ENCODE peak calls at places on chromosomes 4 and X, in eight cellular contexts. M is heart left ventricle, U is left lung, Z is HFF-Myc, T is activated B cell treated with CpG ODN at 0.5 μM for 24 hours, Y is left ventricle myocardium inferior, C is cardiac muscle cell, B is HFFc6. L is an unnamed sample.

GRCh38 chrX:136691028-136691809 is 43.3 kb downstream of the CD40LG start:
- DNase-seq in M (no peak), U (no peak), Z (no peak), T (no peak), Y (no peak), C (no peak), B (no peak), L (no peak)

GRCh38 chr4:22969314-22969896 is 276.7 kb downstream of the GBA3 start:
- DNase-seq in M (no peak), U (no peak), Z (no peak), T (no peak), Y (no peak), C (no peak), B (no peak), L (no peak)

GRCh38 chrX:46333550-46333949 is 211.7 kb downstream of the ZNF674 start:
- DNase-seq in M (no peak), U (no peak), Z (no peak), T (no peak), Y (no peak), C (no peak), B (no peak), L (no peak)

GRCh38 chrX:72060196-72060974 is 71.3 kb downstream of the RTL5 start:
- DNase-seq in M (no peak), U (no peak), Z (no peak), T (no peak), Y (no peak), C (peak), B (no peak), L (no peak)

GRCh38 chr4:95363966-95364365 is 184.8 kb downstream of the UNC5C start:
- DNase-seq in M (no peak), U (no peak), Z (no peak), T (no peak), Y (no peak), C (no peak), B (no peak), L (no peak)

GRCh38 chr4:10002278-10002677 is 19.0 kb downstream of the SLC2A9 start:
- DNase-seq in M (no peak), U (no peak), Z (no peak), T (no peak), Y (no peak), C (no peak), B (no peak), L (no peak)

GRCh38 chr4:61374612-61374920 is 174.4 kb downstream of the ADGRL3 start:
- DNase-seq in M (no peak), U (no peak), Z (no peak), T (no peak), Y (no peak), C (no peak), B (no peak), L (no peak)

GRCh38 chrX:44152867-44153266 is 179.7 kb upstream of the NDP start:
- DNase-seq in M (no peak), U (no peak), Z (no peak), T (no peak), Y (no peak), C (no peak), B (no peak), L (no peak)

GRCh38 chrX:26470946-26471345 is 255.0 kb downstream of the MAGEB5 start:
- DNase-seq in M (no peak), U (no peak), Z (no peak), T (no peak), Y (no peak), C (no peak), B (no peak), L (no peak)

GRCh38 chr4:175339100-175339707 is 421.0 kb downstream of the ADAM29 start:
- DNase-seq in M (no peak), U (no peak), Z (no peak), T (no peak), Y (no peak), C (no peak), B (peak), L (no peak)

GRCh38 chr4:88456757-88457306 is at the start of gene HERC5:
- DNase-seq in M (peak), U (peak), Z (peak), T (peak), Y (peak), C (peak), B (peak), L (peak)

GRCh38 chr4:125316781-125317525 is 2.2 kb downstream of the FAT4 start:
- DNase-seq in M (peak), U (peak), Z (no peak), T (no peak), Y (peak), C (peak), B (peak), L (no peak)

GRCh38 chr4:151485541-151486131 is 76.7 kb downstream of the FHIP1A start:
- DNase-seq in M (no peak), U (no peak), Z (no peak), T (no peak), Y (no peak), C (no peak), B (no peak), L (no peak)

GRCh38 chr4:2813446-2814405 is 20.8 kb downstream of the SH3BP2 start:
- DNase-seq in M (no peak), U (no peak), Z (no peak), T (no peak), Y (no peak), C (no peak), B (no peak), L (no peak)

GRCh38 chrX:145821898-145822567 is 4.4 kb downstream of the SLITRK2 start:
- DNase-seq in M (no peak), U (no peak), Z (no peak), T (no peak), Y (no peak), C (no peak), B (no peak), L (no peak)

DNA sequence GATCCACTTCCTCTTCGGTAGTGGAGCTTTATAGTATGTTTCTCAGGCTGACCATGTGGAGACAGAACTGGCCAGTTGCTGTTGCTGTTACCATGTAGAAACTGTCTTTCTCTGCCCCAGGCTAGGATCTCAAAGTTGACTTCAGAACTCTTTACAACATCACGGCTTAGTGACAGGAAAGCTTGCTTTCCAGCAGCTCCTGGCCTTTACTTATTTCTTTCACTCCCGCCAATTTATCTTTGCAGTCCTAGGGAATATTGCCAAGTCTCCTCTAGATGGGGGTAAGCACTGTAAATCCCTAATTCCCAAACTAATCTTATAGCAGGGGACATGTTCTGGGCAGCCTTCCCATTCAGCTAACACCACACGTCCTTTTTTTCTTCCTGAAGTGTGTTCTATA is 631.6 kb downstream of the SPRY1 start:
- DNase-seq in M (no peak), U (no peak), Z (no peak), T (no peak), Y (no peak), C (no peak), B (no peak), L (no peak)
- TF ChIP-seq CTCF in M (no peak), U (no peak), Z (no peak), T (no peak), Y (no peak), C (no peak), B (no peak), L (no peak)

GRCh38 chr4:161419822-161420221 is 744.0 kb downstream of the FSTL5 start:
- DNase-seq in M (no peak), U (no peak), Z (no peak), T (no peak), Y (no peak), C (no peak), B (no peak), L (peak)
- TF ChIP-seq CTCF in M (no peak), U (no peak), Z (peak), T (no peak), Y (no peak), C (no peak), B (no peak), L (peak)

GRCh38 chr4:164997324-164997723 is 19.9 kb upstream of the TRIM61 start:
- DNase-seq in M (no peak), U (no peak), Z (no peak), T (no peak), Y (no peak), C (no peak), B (no peak), L (no peak)
- TF ChIP-seq CTCF in M (no peak), U (no peak), Z (no peak), T (no peak), Y (no peak), C (no peak), B (no peak), L (no peak)

DNA sequence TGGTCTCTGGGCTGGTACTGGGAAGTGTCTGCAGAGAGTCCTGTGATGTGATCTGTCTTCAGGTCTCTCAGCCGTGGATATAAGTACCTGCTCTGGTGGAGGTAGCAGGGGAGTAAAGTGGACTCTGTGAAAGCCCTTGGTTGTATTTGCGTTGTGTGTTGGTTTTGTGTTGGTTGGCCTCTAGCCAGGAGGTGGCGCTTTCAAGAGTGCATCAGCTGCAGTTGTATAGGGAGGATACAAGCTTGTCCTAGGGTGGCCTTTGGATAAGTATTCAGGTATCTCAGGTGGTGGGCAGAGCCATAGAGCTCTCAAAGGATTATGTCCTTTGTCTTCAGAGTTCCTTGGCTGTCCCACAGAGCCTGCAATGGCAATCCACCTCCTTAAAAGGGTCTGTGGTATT is 111.6 kb downstream of the MAGEB17 start:
- DNase-seq in M (no peak), U (no peak), Z (no peak), T (no peak), Y (no peak), C (no peak), B (no peak), L (no peak)
- TF ChIP-seq CTCF in M (no peak), U (no peak), Z (no peak), T (no peak), Y (no peak), C (no peak), B (no peak), L (no peak)

GRCh38 chrX:30513284-30513683 is 64.3 kb downstream of the TASL start:
- DNase-seq in M (no peak), U (no peak), Z (no peak), T (no peak), Y (no peak), C (peak), B (no peak), L (no peak)
- TF ChIP-seq CTCF in M (no peak), U (peak), Z (peak), T (no peak), Y (peak), C (peak), B (peak), L (peak)

DNA sequence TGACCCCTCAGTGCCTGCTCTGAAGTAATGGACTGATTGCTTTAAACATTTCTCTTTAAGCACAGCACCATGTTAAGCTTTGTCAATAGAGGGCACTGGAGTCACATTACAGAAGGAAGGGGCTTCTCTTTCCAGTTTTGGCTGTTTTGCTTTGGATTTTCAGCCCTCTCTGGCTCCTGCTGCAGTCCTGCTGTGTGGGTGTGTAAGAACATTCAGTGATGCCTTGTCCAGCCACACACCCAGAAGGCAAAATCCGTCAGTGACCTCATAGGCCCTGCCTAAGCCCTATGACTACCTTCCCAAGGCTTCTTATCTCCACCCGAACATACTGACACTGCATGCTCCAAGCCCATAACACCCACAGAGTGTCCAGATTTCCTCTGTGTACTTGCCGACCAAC is 215.3 kb upstream of the CTSO start:
- DNase-seq in M (no peak), U (peak), Z (peak), T (no peak), Y (peak), C (peak), B (peak), L (no peak)
- TF ChIP-seq CTCF in M (no peak), U (peak), Z (peak), T (no peak), Y (peak), C (peak), B (peak), L (no peak)

L was measured in CD14-positive monocyte.